ENCODE peak calls at places on chromosomes 7 and 10, in four cellular contexts. K, G, L and Q are unnamed samples.

GRCh38 chr10:105243381-105243780 is 602.3 kb downstream of the SORCS3 start:
- DNase-seq in G (no peak), K (no peak), L (no peak), Q (no peak)

GRCh38 chr7:17506090-17506489 is 207.6 kb downstream of the AHR start:
- DNase-seq in G (no peak), L (peak; percentile 78), K (peak; percentile 69), Q (no peak)

GRCh38 chr10:70887804-70888800 is at the start of gene PCBD1:
- DNase-seq in K (peak; percentile 65), L (peak; percentile 93), G (peak; percentile 18), Q (peak; percentile 92)

GRCh38 chr10:127853868-127854768 is 38.6 kb downstream of the CLRN3 start:
- DNase-seq in L (peak; percentile 76), K (peak; percentile 68), G (peak; percentile 6), Q (no peak)

GRCh38 chr10:114615600-114616007 is 42.5 kb downstream of the ABLIM1 start:
- DNase-seq in G (no peak), K (no peak), L (no peak), Q (no peak)

GRCh38 chr10:30352377-30352776 is 3.3 kb upstream of the MTPAP start:
- DNase-seq in G (no peak), K (no peak), L (no peak), Q (no peak)

GRCh38 chr10:28431139-28431538 is 101.8 kb upstream of the WAC start:
- DNase-seq in L (no peak), K (no peak), G (no peak), Q (no peak)

GRCh38 chr7:4775281-4776159 is at the start of gene AP5Z1:
- DNase-seq in K (peak; percentile 97), L (peak; percentile 98), G (peak; percentile 88), Q (peak; percentile 96)

GRCh38 chr7:152587366-152587765 is 88.6 kb downstream of the XRCC2 start:
- DNase-seq in L (no peak), G (no peak), K (peak; percentile 19), Q (no peak)

GRCh38 chr7:27164381-27165088 is 802 bp downstream of the HOXA9 start:
- DNase-seq in L (peak; percentile 55), K (no peak), G (no peak), Q (peak; percentile 76)

DNA sequence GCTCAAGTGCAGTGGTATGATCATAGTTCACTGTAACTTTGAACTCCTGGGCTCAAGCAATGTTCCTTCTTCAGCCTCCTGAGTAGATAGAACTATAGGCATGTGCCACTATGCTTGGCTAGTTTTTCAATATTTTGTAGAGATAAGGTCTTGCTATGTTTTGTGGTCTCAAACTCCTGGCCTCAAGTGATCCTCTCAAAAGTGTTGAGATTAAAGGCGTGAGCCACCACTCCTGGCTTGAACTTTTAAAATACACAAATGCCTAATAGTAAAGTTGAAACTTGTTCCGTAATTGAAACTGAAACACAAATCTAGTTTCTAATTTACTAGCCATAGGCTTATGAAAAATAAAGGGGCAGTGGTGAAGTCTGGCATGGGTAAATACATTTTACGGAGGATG is 65.7 kb downstream of the AP3M1 start:
- DNase-seq in K (no peak), G (no peak), L (no peak), Q (no peak)
- H3K4me3 ChIP-seq in K (no peak overlapping the region), G (no peak overlapping the region), L (no peak overlapping the region), Q (no peak overlapping the region)

DNA sequence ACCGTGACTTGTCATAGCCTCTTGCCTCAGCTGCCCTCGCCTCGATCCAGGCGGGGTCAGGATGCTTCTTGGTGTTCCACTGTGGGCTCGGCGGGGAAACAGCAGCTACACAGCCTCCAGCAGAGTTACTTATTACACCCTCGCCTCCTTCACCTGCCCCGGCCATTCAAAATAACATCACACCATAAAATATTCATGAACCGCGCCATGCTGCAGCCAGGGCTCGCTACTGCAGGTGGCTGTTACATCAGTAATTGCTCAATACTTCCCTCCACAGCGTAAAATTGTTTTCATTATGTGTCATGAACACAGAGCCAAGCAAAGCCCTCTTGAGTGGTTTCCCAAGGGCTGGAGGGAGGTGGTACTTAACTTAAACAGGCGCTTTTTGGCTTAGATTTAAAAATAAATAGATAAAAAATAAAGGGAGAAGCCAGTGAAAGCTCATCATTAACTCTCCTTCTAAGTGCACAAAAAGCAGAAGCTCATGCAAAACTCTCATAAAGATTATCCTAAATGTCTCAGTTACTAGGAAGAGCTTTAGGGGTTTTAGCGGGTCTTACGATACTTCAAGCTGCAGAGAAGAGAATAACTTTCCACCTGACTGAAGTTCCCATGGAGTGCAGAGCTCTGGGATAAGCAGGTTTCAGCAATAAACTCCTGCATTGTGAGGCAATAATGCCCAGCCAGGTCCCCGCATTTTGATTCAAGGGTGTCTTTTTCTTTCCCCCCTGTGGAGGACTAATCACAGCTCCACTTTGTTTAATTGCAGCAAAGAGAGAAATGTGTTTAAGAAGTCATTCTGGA is 241.7 kb upstream of the SP8 start:
- DNase-seq in G (no peak), L (no peak), K (no peak), Q (peak; percentile 48)
- H3K4me3 ChIP-seq in G (no peak overlapping the region), L (no peak overlapping the region), K (no peak overlapping the region), Q (no peak overlapping the region)

DNA sequence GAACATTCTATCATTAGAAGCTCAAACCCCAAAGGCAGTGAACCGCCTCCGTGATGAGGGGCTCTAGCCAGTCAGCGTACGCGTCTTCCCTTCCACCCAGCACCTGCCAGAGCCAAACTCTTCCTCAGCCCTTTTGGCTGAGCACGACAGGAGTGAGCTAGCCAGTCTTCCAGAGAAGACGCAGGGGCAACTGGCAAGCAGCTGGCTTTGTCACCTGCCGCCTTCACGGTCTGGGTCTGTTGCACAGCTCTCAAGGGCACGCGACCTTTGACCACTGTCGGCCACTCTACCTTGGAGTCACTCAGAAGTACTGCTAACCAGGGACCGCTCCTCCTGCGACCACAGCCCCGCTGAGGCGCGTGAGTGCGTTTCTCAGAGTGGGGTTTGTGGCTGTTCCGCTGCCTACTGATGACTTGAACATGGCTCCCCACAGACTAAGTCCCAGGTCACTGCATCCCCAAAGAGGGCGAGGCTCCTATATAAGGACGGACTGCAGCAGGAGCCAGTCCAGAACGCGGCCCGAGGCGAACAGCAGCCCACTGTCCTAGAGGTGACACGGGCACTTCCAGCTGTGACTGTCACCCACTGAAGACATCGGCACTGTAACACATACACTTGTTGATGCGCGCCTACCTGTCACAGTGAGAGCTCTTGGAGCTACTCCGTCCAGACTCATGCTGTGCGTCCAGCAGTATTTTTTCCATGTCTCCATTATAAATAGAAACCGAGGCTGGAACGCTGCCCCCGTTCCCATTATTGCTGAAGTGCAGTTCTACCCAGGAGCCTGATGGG is 8.4 kb downstream of the BNIP3 start:
- DNase-seq in L (no peak), K (no peak), G (no peak), Q (no peak)
- H3K4me3 ChIP-seq in L (no peak overlapping the region), K (no peak overlapping the region), G (no peak overlapping the region), Q (no peak overlapping the region)

DNA sequence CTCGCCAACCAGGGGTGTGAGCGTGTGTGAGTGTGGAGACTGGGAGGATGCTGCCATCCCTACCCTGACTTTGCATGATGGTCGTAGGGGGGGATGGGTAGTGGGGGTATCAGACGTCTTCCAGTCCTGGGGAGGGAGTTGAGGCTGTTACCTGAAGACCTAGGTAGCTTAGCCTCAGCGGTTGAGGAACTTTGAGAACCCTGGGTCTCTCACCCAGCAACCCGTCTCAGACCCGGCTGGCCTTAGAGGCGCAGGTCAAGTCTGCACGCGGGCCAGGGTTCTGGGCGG is 2.7 kb downstream of the SLC4A2 start:
- DNase-seq in K (no peak), L (no peak), G (no peak), Q (no peak)
- H3K4me3 ChIP-seq in K (no peak overlapping the region), L (no peak overlapping the region), G (peak overlapping the region; percentile 84), Q (no peak overlapping the region)